ENCODE peak calls at places on chromosomes 6 and 20, in seven cellular contexts. S is mesendoderm, O is trophoblast cell, L is IMR-90, A is H9, N is mesenchymal stem cell, F is H1. H is an unnamed sample. For H3K79me1, the result is how much of the 10 kb centered on the place peaks cover.

GRCh38 chr20:2795451-2795850 is 5.0 kb downstream of the CPXM1 start:
- DNase-seq in S (no peak), O (no peak), L (no peak), A (no peak), N (no peak), F (no peak), H (no peak)

GRCh38 chr6:130632288-130632687 is 194.9 kb upstream of the SMLR1 start:
- DNase-seq in S (no peak), O (peak), L (no peak), A (no peak), N (no peak), F (no peak), H (no peak)

GRCh38 chr6:92684386-92684785 is 735.0 kb downstream of the EPHA7 start:
- DNase-seq in S (no peak), O (peak), L (peak), A (no peak), N (peak), F (no peak), H (no peak)

GRCh38 chr6:29924287-29924686 is 18.0 kb upstream of the HLA-A start:
- DNase-seq in S (no peak), O (no peak), L (no peak), A (no peak), N (no peak), F (no peak), H (no peak)

GRCh38 chr6:38180586-38180985 is 361.1 kb downstream of the ZFAND3 start:
- DNase-seq in S (no peak), O (no peak), L (no peak), A (peak), N (no peak), F (peak), H (no peak)

GRCh38 chr6:32191696-32192607 is 491 bp downstream of the GPSM3 start:
- DNase-seq in S (no peak), O (no peak), L (no peak), A (peak), N (no peak), F (no peak), H (no peak)

GRCh38 chr6:27547157-27548075 is 74.5 kb upstream of the ZNF184 start:
- DNase-seq in S (peak), O (no peak), L (peak), A (peak), N (peak), F (peak), H (no peak)

GRCh38 chr20:37390503-37390890 is 44.6 kb downstream of the SRC start:
- DNase-seq in S (no peak), O (no peak), L (no peak), A (no peak), N (no peak), F (no peak), H (no peak)

GRCh38 chr6:53824714-53825113 is 29.9 kb downstream of the LRRC1 start:
- DNase-seq in S (no peak), O (no peak), L (no peak), A (no peak), N (no peak), F (no peak), H (no peak)

GRCh38 chr20:21509597-21510331 is 4.1 kb downstream of the NKX2-2 start:
- DNase-seq in S (peak), O (no peak), L (peak), A (peak), N (peak), F (peak), H (no peak)

GRCh38 chr6:3849681-3850450 is 693 bp downstream of the FAM50B start:
- DNase-seq in S (no peak), O (peak), L (no peak), A (peak), N (no peak), F (peak), H (no peak)

GRCh38 chr6:10141756-10142443 is 273.0 kb downstream of the TFAP2A start:
- DNase-seq in S (no peak), O (no peak), L (no peak), A (no peak), N (no peak), F (no peak), H (no peak)

GRCh38 chr20:31710423-31711250 is 12.0 kb downstream of the BCL2L1 start:
- DNase-seq in S (no peak), O (no peak), L (no peak), A (no peak), N (no peak), F (no peak), H (no peak)

GRCh38 chr6:38400764-38401163 is 239.0 kb downstream of the BTBD9 start:
- DNase-seq in S (no peak), O (no peak), L (no peak), A (no peak), N (no peak), F (no peak), H (no peak)

GRCh38 chr6:56515081-56515905 is 127.4 kb downstream of the DST start:
- DNase-seq in S (no peak), O (no peak), L (no peak), A (no peak), N (no peak), F (no peak), H (no peak)
- H3K9ac ChIP-seq in S (no peak), O (no peak), L (no peak), A (no peak), N (no peak), F (no peak), H (no peak)

DNA sequence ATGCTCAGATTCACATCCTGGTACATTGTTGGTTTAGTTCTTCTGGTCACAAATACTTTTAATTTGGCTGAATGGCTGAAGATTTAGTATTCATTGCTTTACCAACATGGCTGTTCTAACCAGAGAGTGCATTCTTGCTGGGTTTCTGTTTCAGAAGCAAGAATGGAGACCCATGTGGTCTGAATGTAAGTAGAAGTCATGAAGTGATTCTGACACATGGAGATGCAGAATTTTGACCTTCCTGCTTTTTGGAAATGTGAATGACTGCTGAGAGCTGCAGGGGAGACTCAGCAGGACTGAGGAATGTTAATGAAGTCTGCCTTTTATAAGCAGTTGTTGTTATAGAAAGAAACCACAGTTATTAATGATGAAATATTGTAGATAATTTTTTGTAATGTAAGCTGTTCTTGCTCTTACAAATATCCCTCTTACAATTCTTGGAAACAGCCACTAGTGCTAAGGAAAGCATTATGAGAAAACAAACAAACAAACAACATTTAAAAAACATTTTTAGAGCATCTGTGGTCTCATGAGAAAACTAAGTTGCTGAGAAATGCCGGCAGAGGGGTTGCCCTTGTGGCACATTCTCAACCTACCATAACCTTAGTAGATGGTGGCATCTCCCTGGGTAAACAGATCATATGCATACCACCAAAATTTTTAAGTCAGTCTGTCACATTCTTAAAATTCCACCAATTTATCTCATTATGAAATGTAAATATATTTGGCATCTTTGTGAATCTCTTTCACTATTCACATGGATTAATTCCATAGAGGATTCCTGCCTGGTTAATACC is 575.9 kb upstream of the MARCKS start:
- DNase-seq in S (peak), O (no peak), L (peak), A (no peak), N (peak), F (no peak), H (no peak)
- H3K79me1 ChIP-seq in S (under half), O (under half), L (under half), A (under half), N (under half), F (under half), H (under half)

GRCh38 chr6:161029195-161029809 is 37.7 kb downstream of the MAP3K4 start:
- DNase-seq in S (no peak), O (peak), L (peak), A (no peak), N (peak), F (no peak), H (no peak)
- H3K9ac ChIP-seq in S (no peak), O (no peak), L (no peak), A (no peak), N (peak), F (no peak), H (no peak)

DNA sequence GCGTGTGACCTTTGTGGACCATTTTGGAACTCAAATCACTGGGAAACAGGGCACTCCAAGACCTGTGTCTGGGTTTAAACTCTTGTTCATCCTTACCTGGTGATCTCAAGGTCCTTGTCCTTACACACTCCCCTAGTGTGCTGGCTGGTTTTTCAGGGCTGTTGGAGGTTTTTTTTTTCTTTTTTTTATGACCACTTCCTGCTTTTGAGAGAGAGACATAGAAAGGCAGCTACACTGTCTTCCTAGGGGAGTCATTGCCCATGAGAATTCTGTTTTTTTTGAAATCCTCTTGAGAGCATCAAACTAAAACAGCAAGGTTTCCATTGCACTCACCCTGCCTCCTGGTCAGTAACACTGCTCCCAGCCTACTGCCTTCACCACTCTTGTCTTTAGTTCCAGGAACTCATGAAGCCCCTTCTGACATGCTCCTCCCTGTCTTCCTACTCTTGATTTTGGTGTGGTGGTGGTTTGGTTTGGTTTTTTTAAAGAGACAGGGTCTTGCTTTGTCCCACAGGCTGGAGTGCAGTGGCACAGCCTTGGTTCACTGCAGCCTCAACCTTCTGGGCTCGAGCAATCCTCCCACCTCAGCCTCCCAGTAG is 28.6 kb downstream of the PRPH2 start:
- DNase-seq in S (no peak), O (no peak), L (no peak), A (no peak), N (no peak), F (no peak), H (no peak)
- H3K79me1 ChIP-seq in S (under half), O (under half), L (under half), A (under half), N (under half), F (under half), H (under half)

DNA sequence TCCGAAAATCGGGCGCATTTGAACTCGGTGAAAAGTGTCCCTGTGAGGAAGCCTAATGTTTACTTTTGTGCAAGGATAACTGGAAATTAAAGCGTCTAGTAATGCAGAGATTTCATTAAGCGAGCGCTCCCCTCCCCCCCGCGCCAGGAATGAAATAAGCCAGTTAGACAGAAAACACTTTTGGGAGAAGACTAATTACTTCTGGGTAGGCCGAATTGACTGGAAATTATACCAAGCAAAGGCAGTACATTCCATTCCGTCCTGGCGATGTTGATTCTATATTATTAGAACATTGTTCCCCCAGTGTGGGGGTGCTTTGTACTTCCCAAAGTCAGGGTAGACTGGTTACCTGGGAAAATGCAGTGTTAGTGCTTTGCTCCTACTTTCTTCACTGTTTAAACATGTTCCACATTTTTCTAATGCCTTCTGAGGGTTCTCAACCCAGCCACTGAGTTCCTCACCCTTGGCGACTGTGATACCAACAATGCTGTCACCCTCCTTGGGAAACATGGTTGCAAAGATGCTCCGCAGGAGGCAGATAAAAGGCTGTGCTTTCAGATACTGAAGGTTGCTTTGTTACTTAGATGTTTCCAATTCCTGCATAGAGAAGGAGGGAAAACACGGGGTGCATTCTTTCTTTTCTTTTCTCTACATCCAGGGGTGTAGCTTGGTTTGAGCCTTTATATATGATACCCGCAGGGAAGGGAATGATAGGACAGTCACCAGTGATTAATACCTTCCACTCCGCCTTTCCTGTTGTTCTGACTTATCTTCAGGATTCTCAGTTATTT is 2.6 kb downstream of the GJA1 start:
- DNase-seq in S (peak), O (peak), L (peak), A (peak), N (peak), F (no peak), H (no peak)
- H3K9ac ChIP-seq in S (peak), O (peak), L (peak), A (peak), N (peak), F (peak), H (no peak)

GRCh38 chr6:40524797-40525584 is 62.2 kb downstream of the LRFN2 start:
- DNase-seq in S (no peak), O (no peak), L (no peak), A (no peak), N (no peak), F (no peak), H (no peak)

GRCh38 chr6:40523505-40524172 is 63.5 kb downstream of the LRFN2 start:
- DNase-seq in S (no peak), O (no peak), L (no peak), A (no peak), N (no peak), F (no peak), H (no peak)

GRCh38 chr6:40529040-40529439 is 58.1 kb downstream of the LRFN2 start:
- DNase-seq in S (no peak), O (no peak), L (no peak), A (no peak), N (no peak), F (no peak), H (no peak)

GRCh38 chr6:40526036-40526435 is 61.1 kb downstream of the LRFN2 start:
- DNase-seq in S (no peak), O (no peak), L (no peak), A (no peak), N (no peak), F (no peak), H (no peak)

DNA sequence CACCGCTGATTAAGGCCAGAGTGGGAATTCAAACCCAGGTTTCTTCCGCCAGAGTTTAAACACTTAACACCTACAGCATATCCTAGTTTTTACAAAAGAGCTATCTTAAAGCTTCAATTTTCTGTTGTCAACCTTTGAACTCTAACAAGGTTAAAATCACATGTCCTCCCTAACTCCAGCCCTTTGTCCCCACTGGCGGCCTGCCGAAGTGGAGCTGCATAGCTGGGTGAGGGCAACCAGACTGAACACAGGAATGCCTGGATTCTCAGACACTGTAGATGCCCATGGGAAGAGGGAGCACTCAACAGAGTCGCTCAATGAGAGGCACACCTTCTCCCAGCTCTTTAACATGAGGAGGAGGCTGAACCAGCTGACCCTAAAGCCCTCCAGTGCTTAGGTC is 59.1 kb downstream of the LRFN2 start:
- DNase-seq in S (no peak), O (no peak), L (no peak), A (no peak), N (no peak), F (no peak), H (no peak)
- H3K79me1 ChIP-seq in S (under half), O (under half), L (under half), A (under half), N (under half), F (under half), H (under half)

DNA sequence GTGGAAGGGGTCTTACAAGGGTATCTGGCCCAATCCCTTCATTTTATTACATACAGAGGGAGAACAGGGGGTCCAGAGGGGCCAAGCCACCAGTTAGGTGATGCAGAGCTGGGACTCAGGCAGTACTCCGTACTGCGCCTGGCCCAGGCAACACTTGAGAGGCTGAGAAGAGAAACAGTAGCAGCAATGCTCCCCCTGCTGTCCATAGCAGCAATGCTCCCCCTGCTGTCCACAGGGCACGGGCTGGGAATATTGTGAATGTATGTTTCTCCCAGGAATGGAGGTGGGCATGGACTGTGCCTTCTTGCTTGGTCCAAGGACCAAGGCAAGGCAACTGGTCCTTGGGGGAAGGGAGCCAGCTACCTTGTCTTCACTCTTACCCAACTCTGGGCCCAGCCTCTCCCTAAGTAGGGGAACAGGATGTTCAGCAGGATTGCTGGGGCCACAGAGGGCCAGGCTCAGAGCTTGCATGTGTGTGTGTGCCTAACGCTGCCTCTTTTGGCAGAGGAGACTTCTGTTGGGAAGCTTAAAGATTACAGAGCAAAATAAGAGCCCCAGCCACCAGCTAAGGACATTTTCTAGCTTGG is 14.8 kb upstream of the FAM83C start:
- DNase-seq in S (peak), O (peak), L (peak), A (peak), N (peak), F (peak), H (peak)
- H3K9ac ChIP-seq in S (no peak), O (no peak), L (peak), A (no peak), N (peak), F (no peak), H (no peak)